ENCODE peak calls at places on chromosomes 13 and 19, in six cellular contexts. N, F, M, W, X and G are unnamed samples.

GRCh38 chr19:13794388-13794751 is 873 bp upstream of the ZSWIM4 start:
- DNase-seq in X (no peak), M (no peak), W (peak), N (no peak), F (peak), G (no peak)

GRCh38 chr19:16462757-16463250 is 9.0 kb downstream of the EPS15L1 start:
- DNase-seq in F (peak), N (no peak), M (no peak), W (no peak), X (no peak), G (peak)

GRCh38 chr19:15374796-15375440 is 4.7 kb downstream of the AKAP8 start:
- DNase-seq in M (no peak), F (no peak), X (no peak), N (no peak), W (no peak), G (no peak)

GRCh38 chr19:43780706-43781525 is at the start of gene KCNN4:
- DNase-seq in M (no peak), N (peak), W (no peak), X (no peak), F (peak), G (no peak)

GRCh38 chr19:49591731-49592485 is 926 bp downstream of the PRR12 start:
- DNase-seq in M (peak), N (peak), F (peak), X (no peak), W (no peak), G (peak)

GRCh38 chr13:30572859-30573275 is 44.9 kb upstream of the USPL1 start:
- DNase-seq in W (no peak), X (no peak), N (no peak), F (peak), M (peak), G (peak)

GRCh38 chr13:66665991-66666390 is 564.1 kb downstream of the PCDH9 start:
- DNase-seq in F (peak), W (peak), M (peak), X (no peak), N (no peak), G (no peak)

GRCh38 chr19:12938536-12939291 is at the start of gene CALR:
- DNase-seq in W (no peak), M (peak), F (peak), X (no peak), N (peak), G (no peak)

GRCh38 chr19:45440873-45441654 is 17.3 kb upstream of the ERCC1 start:
- DNase-seq in M (peak), W (no peak), X (no peak), N (no peak), F (peak), G (no peak)